ENCODE peak calls at places on chromosomes 16 and 17, in four cellular contexts. G is GM12878, E is K562, M is H1. Q is an unnamed sample.

GRCh38 chr16:50093607-50094570 is 28.1 kb downstream of the HEATR3 start:
- DNase-seq in M (no peak), E (no peak), G (no peak), Q (no peak)

GRCh38 chr17:7019839-7020519 is 2.9 kb upstream of the BCL6B start:
- DNase-seq in M (peak), G (no peak), E (peak), Q (no peak)

GRCh38 chr16:88454315-88455057 is 1.4 kb downstream of the ZFPM1 start:
- DNase-seq in E (no peak), G (no peak), M (peak), Q (no peak)

GRCh38 chr17:8896087-8896486 is 28.6 kb upstream of the PIK3R6 start:
- DNase-seq in G (no peak), E (no peak), M (no peak), Q (no peak)

GRCh38 chr16:88376835-88377726 is 5.7 kb upstream of the ZNF469 start:
- DNase-seq in E (no peak), G (no peak), M (no peak), Q (no peak)

GRCh38 chr17:76501827-76502307 is 644 bp upstream of the RHBDF2 start:
- DNase-seq in G (no peak), M (no peak), E (no peak), Q (no peak)

GRCh38 chr16:67456383-67457140 is 24.4 kb downstream of the ATP6V0D1 start:
- DNase-seq in G (no peak), E (no peak), M (no peak), Q (no peak)

GRCh38 chr17:47760409-47761140 is 27.5 kb downstream of the TBX21 start:
- DNase-seq in M (no peak), E (no peak), G (no peak), Q (no peak)

GRCh38 chr17:37676115-37676925 is 33.1 kb upstream of the DDX52 start:
- DNase-seq in M (no peak), G (no peak), E (no peak), Q (no peak)

GRCh38 chr16:89696598-89697128 is 4.8 kb downstream of the SPATA2L start:
- DNase-seq in M (no peak), E (no peak), G (no peak), Q (no peak)

GRCh38 chr17:65081439-65081838 is 24.9 kb upstream of the GNA13 start:
- DNase-seq in G (no peak), E (no peak), M (no peak), Q (no peak)

GRCh38 chr17:58517378-58517927 is 3.0 kb upstream of the MTMR4 start:
- DNase-seq in M (no peak), E (no peak), G (no peak), Q (no peak)

GRCh38 chr16:84973226-84973625 is 38.1 kb downstream of the ZDHHC7 start:
- DNase-seq in G (no peak), E (no peak), M (no peak), Q (no peak)

GRCh38 chr17:70563301-70563820 is 394.0 kb downstream of the KCNJ2 start:
- DNase-seq in E (no peak), M (no peak), G (no peak), Q (no peak)

GRCh38 chr16:54489225-54489781 is 202.7 kb upstream of the IRX3 start:
- DNase-seq in E (no peak), M (no peak), G (no peak), Q (no peak)

GRCh38 chr16:22010902-22011301 is 3.0 kb downstream of the MOSMO start:
- DNase-seq in M (no peak), G (no peak), E (no peak), Q (no peak)

GRCh38 chr16:72481419-72481818 is 309.5 kb upstream of the PMFBP1 start:
- DNase-seq in M (no peak), G (no peak), E (no peak), Q (no peak)

GRCh38 chr17:66711936-66712335 is 123.0 kb upstream of the CACNG5 start:
- DNase-seq in M (no peak), G (no peak), E (peak), Q (no peak)

GRCh38 chr16:50611332-50611934 is 63.2 kb downstream of the NKD1 start:
- DNase-seq in G (no peak), M (no peak), E (peak), Q (no peak)

GRCh38 chr17:74028717-74029116 is 174.8 kb upstream of the RPL38 start:
- DNase-seq in G (no peak), E (no peak), M (no peak), Q (no peak)

GRCh38 chr16:87457724-87458423 is 35.0 kb downstream of the ZCCHC14 start:
- DNase-seq in G (peak), E (no peak), M (no peak), Q (peak)

GRCh38 chr16:25014500-25015147 is 545 bp downstream of the ARHGAP17 start:
- DNase-seq in M (peak), G (no peak), E (peak), Q (no peak)

GRCh38 chr17:82502207-82502606 is 17.3 kb upstream of the FOXK2 start:
- DNase-seq in G (no peak), M (no peak), E (no peak), Q (no peak)

GRCh38 chr16:23365602-23366240 is 63.6 kb downstream of the SCNN1B start:
- DNase-seq in M (no peak), E (no peak), G (peak), Q (no peak)

GRCh38 chr16:59046335-59046734 is 312.2 kb upstream of the GOT2 start:
- DNase-seq in G (no peak), E (no peak), M (no peak), Q (no peak)

GRCh38 chr17:42200702-42201101 is 6.4 kb upstream of the GHDC start:
- DNase-seq in E (no peak), G (no peak), M (no peak), Q (no peak)

GRCh38 chr17:4576729-4577322 is 7.5 kb upstream of the SMTNL2 start:
- DNase-seq in M (peak), E (no peak), G (no peak), Q (no peak)

GRCh38 chr17:56595831-56596740 is 2.6 kb downstream of the NOG start:
- DNase-seq in E (no peak), G (no peak), M (peak), Q (no peak)

GRCh38 chr16:24041834-24042631 is 206.2 kb downstream of the PRKCB start:
- DNase-seq in G (peak), E (peak), M (peak), Q (peak)

GRCh38 chr17:33288954-33289353 is 4.1 kb downstream of the ASIC2 start:
- DNase-seq in E (no peak), M (no peak), G (no peak), Q (no peak)

GRCh38 chr17:4433515-4434031 is at the start of gene SPNS3:
- DNase-seq in G (no peak), M (no peak), E (no peak), Q (no peak)

GRCh38 chr17:49624896-49625295 is 49.2 kb downstream of the NXPH3 start:
- DNase-seq in E (no peak), M (no peak), G (no peak), Q (no peak)

GRCh38 chr17:66667491-66668030 is 167.4 kb upstream of the CACNG5 start:
- DNase-seq in G (peak), M (no peak), E (no peak), Q (no peak)

GRCh38 chr17:49557204-49558024 is 18.3 kb upstream of the NXPH3 start:
- DNase-seq in M (peak), G (no peak), E (peak), Q (peak)

GRCh38 chr16:51508813-51509212 is 357.7 kb upstream of the SALL1 start:
- DNase-seq in G (no peak), E (no peak), M (no peak), Q (no peak)

GRCh38 chr17:7114241-7114874 is at the start of gene ASGR2:
- DNase-seq in G (no peak), E (no peak), M (no peak), Q (no peak)

GRCh38 chr16:84526794-84527485 is 22.5 kb upstream of the MEAK7 start:
- DNase-seq in M (no peak), G (no peak), E (no peak), Q (no peak)

GRCh38 chr17:9115446-9116265 is 94.3 kb downstream of the NTN1 start:
- DNase-seq in M (peak), G (no peak), E (peak), Q (no peak)

GRCh38 chr17:5501725-5502124 is 15.4 kb downstream of the MIS12 start:
- DNase-seq in G (no peak), E (no peak), M (no peak), Q (no peak)

GRCh38 chr17:28926786-28927185 is 23.9 kb upstream of the DHRS13 start:
- DNase-seq in G (no peak), E (no peak), M (no peak), Q (no peak)
- TF ChIP-seq MAX in G (no peak), E (no peak), M (no peak), Q (no peak)

GRCh38 chr16:12403746-12404658 is 399.7 kb downstream of the CPPED1 start:
- DNase-seq in E (no peak), G (no peak), M (no peak), Q (no peak)

GRCh38 chr16:12406840-12407690 is 396.6 kb downstream of the CPPED1 start:
- DNase-seq in G (no peak), E (no peak), M (no peak), Q (no peak)

GRCh38 chr16:12409700-12410099 is 394.0 kb downstream of the CPPED1 start:
- DNase-seq in E (no peak), G (no peak), M (no peak), Q (no peak)

GRCh38 chr16:12406158-12406557 is 397.5 kb downstream of the CPPED1 start:
- DNase-seq in M (no peak), G (no peak), E (no peak), Q (no peak)

DNA sequence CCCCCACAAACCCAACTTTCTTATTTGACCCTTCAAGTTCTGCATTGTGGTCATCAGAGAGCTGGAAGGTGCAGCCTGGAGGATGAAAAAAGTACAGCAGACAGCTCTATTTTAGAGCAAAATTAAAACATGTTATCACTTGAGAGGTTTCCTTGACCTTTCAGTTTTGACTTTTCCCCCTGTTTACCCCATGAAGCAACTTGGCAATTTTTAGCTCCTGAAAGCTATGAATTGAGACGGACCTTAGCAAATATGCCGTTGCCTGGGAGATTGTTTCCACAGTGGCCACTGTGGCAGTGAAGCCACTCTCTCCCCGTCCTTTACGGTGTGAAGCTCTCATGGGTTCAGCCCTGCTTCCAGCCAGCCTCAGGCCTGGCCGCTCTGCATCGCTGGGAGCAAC is 398.6 kb downstream of the CPPED1 start:
- DNase-seq in M (no peak), G (peak), E (no peak), Q (no peak)
- H3K27ac ChIP-seq in M (no peak), G (peak), E (no peak), Q (no peak)

GRCh38 chr17:28407130-28407973 is 1.3 kb upstream of the SLC46A1 start:
- DNase-seq in G (no peak), E (no peak), M (peak), Q (no peak)

GRCh38 chr17:28404461-28404811 is 1.6 kb downstream of the SLC46A1 start:
- DNase-seq in G (no peak), M (no peak), E (no peak), Q (no peak)

GRCh38 chr17:28404812-28405570 is 1.0 kb downstream of the SLC46A1 start:
- DNase-seq in G (no peak), M (peak), E (no peak), Q (no peak)

GRCh38 chr17:28406478-28406824 is 439 bp upstream of the SLC46A1 start:
- DNase-seq in M (no peak), E (no peak), G (no peak), Q (no peak)

DNA sequence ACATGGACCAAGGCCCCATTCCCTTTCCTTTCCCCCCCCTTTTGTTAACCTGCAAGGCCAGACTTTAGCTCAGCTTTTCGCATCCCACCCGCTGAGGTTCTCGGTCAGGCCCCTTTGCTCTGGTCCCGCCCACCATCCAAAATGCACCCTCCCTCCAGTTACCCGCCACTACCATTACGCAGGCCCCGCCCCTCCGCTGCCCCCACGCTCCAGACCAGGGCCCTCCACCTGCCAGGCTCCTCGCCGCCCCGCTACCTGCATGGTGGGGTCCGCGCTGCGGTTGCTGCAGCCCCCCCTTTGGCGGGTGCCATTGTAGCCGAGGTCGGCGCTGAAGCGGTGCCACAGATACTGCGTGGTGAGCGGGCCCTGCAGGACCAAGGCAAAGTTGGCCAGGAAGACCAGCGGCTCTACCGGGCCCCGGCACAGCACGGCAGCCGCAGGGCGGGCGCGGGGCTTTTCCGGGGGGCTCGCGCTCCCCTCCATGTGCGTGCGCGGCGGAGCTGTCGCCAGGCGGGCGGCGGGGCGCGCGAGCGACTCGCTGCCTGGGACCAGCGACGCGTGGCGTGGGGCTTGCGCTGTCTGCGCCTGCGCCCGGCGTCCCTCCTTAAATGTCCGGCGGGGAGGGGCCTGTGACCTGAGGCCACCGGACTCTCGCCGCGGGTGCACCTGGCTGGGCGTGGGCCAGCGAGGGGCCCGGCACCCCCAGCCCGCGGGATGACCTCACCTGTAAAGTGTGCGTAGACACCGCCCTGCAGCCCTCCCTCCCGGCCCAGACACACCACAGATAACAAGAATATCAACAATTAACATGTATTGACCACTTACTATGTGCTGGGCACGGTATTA is at the start of gene SLC46A1:
- DNase-seq in M (peak), E (peak), G (no peak), Q (no peak)
- TF ChIP-seq EGR1 in M (no peak), E (no peak), G (no peak), Q (no peak)

GRCh38 chr16:82748026-82748425 is 121.3 kb downstream of the CDH13 start:
- DNase-seq in G (no peak), M (no peak), E (no peak), Q (no peak)
- TF ChIP-seq MAX in G (no peak), M (no peak), E (no peak), Q (no peak)